ENCODE peak calls at places on chromosomes 12 and 14, in eight cellular contexts. A is activated CD8-positive, alpha-beta T cell treated with anti-CD3 and anti-CD28 coated beads, Interleukin-2, amount 10 ng/mL, durations not matched to agents 7 days and 5 days; I is mesothelial cell of epicardium; D is MM.1S; R is neuronal stem cell; Q is hypothalamus; K is SK-N-MC; C is NB4. T is an unnamed sample.

GRCh38 chr12:122389677-122390076 is 32.8 kb downstream of the CLIP1 start:
- DNase-seq in A (no peak), I (no peak), D (no peak), R (no peak), Q (no peak), K (no peak), C (no peak), T (no peak)

GRCh38 chr14:77031680-77032482 is 3.4 kb upstream of the IRF2BPL start:
- DNase-seq in A (no peak), I (no peak), D (no peak), R (no peak), Q (no peak), K (no peak), C (peak), T (peak)

GRCh38 chr14:24392327-24393098 is 6.3 kb upstream of the NYNRIN start:
- DNase-seq in A (no peak), I (no peak), D (no peak), R (no peak), Q (no peak), K (no peak), C (no peak), T (no peak)

GRCh38 chr14:106511411-106512198 is 985.2 kb downstream of the TMEM121 start:
- DNase-seq in A (no peak), I (no peak), D (no peak), R (no peak), Q (no peak), K (no peak), C (no peak), T (no peak)

GRCh38 chr12:84763112-84763511 is 149.5 kb downstream of the SLC6A15 start:
- DNase-seq in A (no peak), I (no peak), D (no peak), R (no peak), Q (no peak), K (no peak), C (no peak), T (no peak)

GRCh38 chr14:63578300-63578699 is 35.1 kb upstream of the PPP2R5E start:
- DNase-seq in A (no peak), I (no peak), D (no peak), R (no peak), Q (no peak), K (no peak), C (no peak), T (no peak)

GRCh38 chr12:131372706-131373195 is 338.1 kb upstream of the SFSWAP start:
- DNase-seq in A (no peak), I (no peak), D (no peak), R (no peak), Q (no peak), K (no peak), C (no peak), T (no peak)

GRCh38 chr14:59206892-59207291 is 18.4 kb downstream of the DAAM1 start:
- DNase-seq in A (no peak), I (no peak), D (no peak), R (no peak), Q (no peak), K (no peak), C (no peak), T (no peak)

GRCh38 chr12:46679754-46680153 is 146.0 kb downstream of the SLC38A4 start:
- DNase-seq in A (no peak), I (no peak), D (no peak), R (no peak), Q (no peak), K (no peak), C (no peak), T (no peak)

GRCh38 chr14:35337074-35337556 is 44.9 kb downstream of the PSMA6 start:
- DNase-seq in A (no peak), I (no peak), D (no peak), R (no peak), Q (no peak), K (no peak), C (no peak), T (no peak)

GRCh38 chr14:31402764-31403163 is 17.6 kb downstream of the HEATR5A start:
- DNase-seq in A (no peak), I (no peak), D (no peak), R (no peak), Q (no peak), K (no peak), C (no peak), T (no peak)

GRCh38 chr14:86575141-86575540 is 1045.2 kb downstream of the FLRT2 start:
- DNase-seq in A (no peak), I (no peak), D (no peak), R (no peak), Q (no peak), K (peak), C (no peak), T (no peak)

GRCh38 chr14:100446572-100446971 is 123.4 kb downstream of the SLC25A47 start:
- DNase-seq in A (no peak), I (no peak), D (no peak), R (no peak), Q (no peak), K (no peak), C (no peak), T (no peak)

GRCh38 chr14:95300697-95301526 is 18.8 kb downstream of the CLMN start:
- DNase-seq in A (no peak), I (no peak), D (no peak), R (no peak), Q (peak), K (no peak), C (no peak), T (no peak)

GRCh38 chr14:55094630-55095157 is 34.4 kb upstream of the LGALS3 start:
- DNase-seq in A (no peak), I (no peak), D (no peak), R (no peak), Q (no peak), K (peak), C (no peak), T (no peak)

GRCh38 chr12:103680591-103681065 is 93.6 kb downstream of the STAB2 start:
- DNase-seq in A (no peak), I (no peak), D (no peak), R (no peak), Q (no peak), K (no peak), C (no peak), T (no peak)

GRCh38 chr12:127239781-127240180 is 1027.2 kb upstream of the TMEM132C start:
- DNase-seq in A (no peak), I (no peak), D (no peak), R (no peak), Q (no peak), K (no peak), C (no peak), T (no peak)

GRCh38 chr12:61072717-61073116 is 1187.5 kb upstream of the USP15 start:
- DNase-seq in A (no peak), I (no peak), D (no peak), R (no peak), Q (no peak), K (no peak), C (no peak), T (no peak)

GRCh38 chr12:115191342-115191741 is 507.4 kb upstream of the TBX3 start:
- DNase-seq in A (no peak), I (no peak), D (no peak), R (no peak), Q (no peak), K (peak), C (no peak), T (no peak)

GRCh38 chr14:20409226-20409625 is 4.1 kb downstream of the TEP1 start:
- DNase-seq in A (no peak), I (no peak), D (no peak), R (no peak), Q (no peak), K (no peak), C (no peak), T (no peak)